ENCODE peak calls at places on chromosome 4, in eight cellular contexts. O, C, S, A, Z, G, U and J are unnamed samples.

GRCh38 chr4:148056879-148057278 is 325.0 kb downstream of the ARHGAP10 start:
- DNase-seq in A (peak), S (peak), U (peak), O (peak), C (no peak), G (no peak), Z (peak), J (no peak)

GRCh38 chr4:142354794-142355416 is 491.2 kb downstream of the INPP4B start:
- DNase-seq in C (no peak), Z (no peak), G (peak), A (no peak), S (no peak), O (no peak), U (no peak), J (no peak)

GRCh38 chr4:6246170-6246634 is 23.4 kb upstream of the WFS1 start:
- DNase-seq in U (no peak), S (no peak), G (no peak), A (no peak), O (no peak), C (no peak), Z (no peak), J (no peak)

GRCh38 chr4:110480031-110480549 is 4.1 kb downstream of the ENPEP start:
- DNase-seq in S (no peak), C (no peak), G (no peak), O (peak), A (peak), Z (no peak), U (no peak), J (no peak)

GRCh38 chr4:102533916-102534315 is 32.8 kb downstream of the NFKB1 start:
- DNase-seq in C (no peak), A (no peak), O (no peak), G (no peak), S (no peak), U (no peak), Z (no peak), J (no peak)

GRCh38 chr4:84750260-84750955 is 167.5 kb downstream of the CDS1 start:
- DNase-seq in U (peak), O (peak), C (no peak), Z (peak), A (peak), S (no peak), G (no peak), J (no peak)

GRCh38 chr4:138310991-138311390 is 68.8 kb upstream of the SLC7A11 start:
- DNase-seq in G (no peak), O (peak), Z (no peak), C (no peak), U (no peak), S (no peak), A (peak), J (no peak)

GRCh38 chr4:89303989-89304388 is 3.6 kb downstream of the GPRIN3 start:
- DNase-seq in A (no peak), O (no peak), S (no peak), U (no peak), G (no peak), C (no peak), Z (no peak), J (no peak)

GRCh38 chr4:123110685-123111084 is 188.3 kb upstream of the NUDT6 start:
- DNase-seq in G (no peak), U (no peak), O (no peak), Z (no peak), C (no peak), A (no peak), S (no peak), J (no peak)

GRCh38 chr4:147118523-147118922 is 172.9 kb upstream of the TTC29 start:
- DNase-seq in O (peak), U (peak), C (no peak), S (no peak), A (peak), G (no peak), Z (peak), J (no peak)

GRCh38 chr4:114015444-114015899 is 36.0 kb upstream of the ARSJ start:
- DNase-seq in Z (no peak), S (no peak), O (peak), U (no peak), C (no peak), A (peak), G (no peak), J (no peak)

GRCh38 chr4:186104895-186105720 is 604 bp downstream of the FAM149A start:
- DNase-seq in A (peak), G (no peak), C (no peak), S (no peak), Z (peak), O (no peak), U (no peak), J (peak)

GRCh38 chr4:73527196-73527595 is 45.7 kb downstream of the AFM start:
- DNase-seq in C (no peak), Z (no peak), U (no peak), A (no peak), G (no peak), S (no peak), O (no peak), J (no peak)

GRCh38 chr4:153465583-153465921 is 608 bp upstream of the TMEM131L start:
- DNase-seq in A (peak), O (peak), S (peak), U (peak), Z (peak), C (peak), G (peak), J (peak)

GRCh38 chr4:144591401-144591800 is 54.6 kb upstream of the HHIP start:
- DNase-seq in S (no peak), A (peak), O (peak), Z (no peak), C (no peak), U (no peak), G (peak), J (peak)

GRCh38 chr4:60133414-60133813 is 1066.7 kb upstream of the ADGRL3 start:
- DNase-seq in A (peak), G (no peak), S (no peak), U (no peak), C (no peak), Z (no peak), O (peak), J (no peak)

GRCh38 chr4:8502836-8503585 is 62.4 kb downstream of the TRMT44 start:
- DNase-seq in A (peak), G (no peak), S (no peak), Z (no peak), U (no peak), O (peak), C (no peak), J (no peak)

GRCh38 chr4:89410687-89411086 is 103.1 kb upstream of the GPRIN3 start:
- DNase-seq in O (peak), U (no peak), A (peak), C (no peak), S (no peak), Z (no peak), G (no peak), J (no peak)

DNA sequence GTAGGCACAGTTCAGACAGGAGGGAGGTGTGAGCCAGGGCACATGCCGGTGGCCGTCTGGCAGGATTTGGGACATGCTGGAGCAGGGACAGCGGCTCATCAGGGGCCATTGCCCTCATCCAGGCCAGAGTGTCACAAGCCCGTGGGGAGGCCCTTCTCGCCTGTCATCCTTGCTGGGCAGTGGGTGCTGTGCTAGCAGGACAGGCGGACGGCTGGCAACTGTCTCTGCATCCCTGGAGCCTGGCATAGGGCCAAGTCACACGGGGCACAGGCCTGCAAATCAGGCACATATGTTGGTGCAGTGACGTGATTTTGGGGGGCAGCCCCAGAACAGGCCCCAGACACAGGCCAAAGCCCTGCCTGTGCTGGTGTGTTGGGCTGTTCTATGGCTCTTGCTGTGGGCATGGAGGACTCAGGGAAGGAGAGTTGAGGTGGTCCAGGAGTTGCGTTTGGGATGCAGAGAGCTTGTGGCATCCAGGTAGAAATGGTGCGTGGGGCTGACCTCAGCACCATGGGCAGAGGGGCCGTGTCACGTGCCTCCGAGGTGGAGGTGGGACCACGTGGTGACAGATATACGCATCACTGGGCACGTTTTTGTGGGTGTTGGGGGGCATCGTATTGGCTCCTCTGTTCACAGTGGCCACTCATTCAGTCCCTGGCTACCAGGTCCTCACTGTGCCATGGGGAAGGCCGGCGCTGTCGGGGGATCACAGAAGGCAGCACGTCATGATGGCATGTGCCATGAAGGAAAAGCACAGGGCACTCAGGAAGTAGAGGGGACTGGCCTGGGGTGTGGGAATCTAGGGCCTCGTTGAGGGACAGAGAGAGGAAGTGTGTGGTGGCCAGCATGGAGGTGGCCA is 14.6 kb upstream of the MSANTD1 start:
- DNase-seq in G (no peak), U (no peak), S (no peak), Z (peak), C (no peak), O (no peak), A (no peak), J (peak)
- TF ChIP-seq CTCF in G (no peak), U (no peak), S (no peak), Z (no peak), C (no peak), O (no peak), A (no peak), J (no peak)

GRCh38 chr4:158208931-158209640 is 1.2 kb upstream of the TMEM144 start:
- DNase-seq in G (no peak), U (no peak), O (no peak), Z (no peak), S (no peak), A (peak), C (no peak), J (no peak)

GRCh38 chr4:158211288-158211687 is 1.0 kb downstream of the TMEM144 start:
- DNase-seq in U (no peak), G (no peak), O (no peak), C (peak), A (peak), Z (no peak), S (no peak), J (no peak)

DNA sequence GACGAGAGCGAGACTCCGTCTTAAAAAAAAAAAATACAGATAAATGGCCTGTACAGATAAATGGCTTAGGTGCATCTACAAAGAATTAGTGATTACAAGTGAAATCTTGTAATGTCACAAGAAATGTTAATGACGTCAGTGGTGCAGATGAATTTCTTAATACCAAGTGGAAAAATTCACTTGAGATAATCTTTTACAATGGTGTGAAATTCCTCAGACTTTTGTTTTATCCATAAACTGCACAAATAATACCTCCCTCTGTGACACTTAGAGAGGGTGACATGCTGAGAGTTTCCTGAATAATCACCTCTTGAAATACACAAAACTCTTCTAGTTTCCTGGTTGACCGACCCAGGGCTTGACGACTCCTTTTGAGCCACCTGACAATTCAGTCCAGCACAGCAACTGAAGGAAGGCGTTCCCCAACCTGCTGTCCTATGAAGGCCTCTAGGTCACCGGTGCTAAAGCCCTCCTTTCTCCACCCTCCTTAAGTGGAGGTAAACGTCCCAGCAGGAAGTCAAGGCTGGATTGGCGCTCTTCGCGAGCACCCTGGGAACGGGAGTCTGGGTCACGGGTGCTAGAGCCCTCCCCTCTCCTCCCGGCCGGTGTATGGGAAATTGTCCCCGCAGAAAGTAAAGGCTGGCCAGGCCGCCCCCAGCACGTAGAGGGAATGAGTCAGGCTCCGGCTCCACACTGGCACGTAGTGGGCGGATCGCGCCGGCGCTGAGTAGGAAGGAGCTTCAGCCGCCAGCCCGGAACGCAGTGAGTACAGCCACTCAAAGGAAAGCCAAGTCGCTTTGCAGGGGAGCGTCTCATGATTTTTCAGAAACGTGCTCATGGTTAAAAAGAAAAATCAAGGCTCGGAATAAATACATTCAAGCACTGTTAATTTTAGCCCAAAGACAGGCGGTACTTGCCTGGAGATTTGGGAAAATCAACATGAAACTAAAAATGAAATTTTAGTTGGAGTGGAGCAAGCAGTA is at the start of gene TMEM144:
- DNase-seq in S (peak), G (no peak), C (peak), A (peak), U (no peak), Z (peak), O (peak), J (peak)
- TF ChIP-seq CTCF in S (peak), G (no peak), C (no peak), A (peak), U (no peak), Z (no peak), O (peak), J (no peak)

GRCh38 chr4:40626183-40626990 is 3.3 kb downstream of the RBM47 start:
- DNase-seq in A (peak), C (no peak), S (no peak), U (peak), Z (no peak), G (no peak), O (no peak), J (no peak)

GRCh38 chr4:40627540-40627939 is 2.1 kb downstream of the RBM47 start:
- DNase-seq in C (no peak), G (no peak), A (no peak), Z (no peak), S (no peak), O (no peak), U (no peak), J (no peak)

GRCh38 chr4:40628888-40629287 is 776 bp downstream of the RBM47 start:
- DNase-seq in U (peak), C (no peak), S (no peak), Z (no peak), O (no peak), A (no peak), G (no peak), J (no peak)

GRCh38 chr4:40630335-40631021 is 814 bp upstream of the RBM47 start:
- DNase-seq in G (no peak), C (peak), U (peak), O (no peak), Z (peak), A (no peak), S (peak), J (peak)

DNA sequence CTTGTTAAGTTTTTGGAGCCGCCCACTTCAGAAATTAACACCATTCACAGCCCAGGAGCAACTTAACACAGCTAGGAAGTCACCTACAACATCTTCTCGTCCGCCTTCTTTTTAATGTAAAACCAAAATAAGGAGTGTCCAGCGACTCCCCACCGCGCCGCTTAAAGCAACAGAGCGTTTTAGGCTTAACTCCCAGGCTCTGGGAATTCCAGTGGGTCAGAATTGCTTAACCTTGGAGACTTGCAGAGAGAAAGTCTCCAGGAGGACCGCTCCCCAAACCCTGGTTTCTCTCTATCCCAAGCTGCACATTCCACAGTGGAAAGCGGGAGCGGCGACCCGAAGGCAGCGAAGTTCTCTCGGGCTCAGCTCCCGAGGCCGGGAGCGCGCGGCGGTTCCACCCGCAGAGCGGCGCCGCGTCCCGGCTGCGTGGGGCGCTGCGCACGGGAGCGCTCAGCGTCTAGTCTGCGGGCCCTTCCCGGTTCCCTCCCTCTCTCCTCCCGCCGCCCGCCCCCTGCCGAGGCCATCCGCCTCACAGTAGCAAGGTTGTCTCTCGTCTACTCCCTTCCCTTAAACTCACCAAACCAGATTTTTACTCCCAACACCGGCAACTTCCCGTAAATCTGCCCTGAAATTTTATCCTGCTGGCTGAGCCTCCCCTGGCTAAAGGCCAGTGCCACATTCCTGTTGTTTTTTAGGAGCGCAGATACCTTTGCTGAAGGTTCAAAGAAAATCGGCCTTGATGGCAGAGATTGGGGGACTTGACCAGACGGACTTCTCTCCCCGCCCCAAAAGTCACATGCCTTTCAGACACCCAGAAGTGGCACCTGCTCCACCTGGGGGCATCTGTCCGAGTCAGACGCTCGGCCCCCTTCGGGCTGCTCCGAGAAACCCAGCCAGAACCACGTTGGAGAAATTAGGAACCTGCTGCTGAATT is at the start of gene RBM47:
- DNase-seq in O (peak), C (peak), U (peak), A (peak), Z (peak), G (no peak), S (peak), J (peak)
- TF ChIP-seq CTCF in O (peak), C (no peak), U (peak), A (peak), Z (no peak), G (no peak), S (no peak), J (peak)

GRCh38 chr4:189804884-189805283 is 135.8 kb upstream of the FRG1 start:
- DNase-seq in G (no peak), O (no peak), S (no peak), U (no peak), Z (no peak), C (no peak), A (no peak), J (no peak)

GRCh38 chr4:189800545-189801088 is 140.1 kb upstream of the FRG1 start:
- DNase-seq in U (no peak), A (no peak), O (no peak), C (no peak), G (no peak), Z (no peak), S (no peak), J (no peak)

GRCh38 chr4:189806506-189806905 is 134.2 kb upstream of the FRG1 start:
- DNase-seq in U (no peak), Z (no peak), A (no peak), C (no peak), O (no peak), S (no peak), G (no peak), J (no peak)

GRCh38 chr4:189807031-189807430 is 133.6 kb upstream of the FRG1 start:
- DNase-seq in O (no peak), Z (no peak), A (no peak), C (no peak), U (no peak), G (no peak), S (no peak), J (no peak)

GRCh38 chr4:189802884-189803283 is 137.8 kb upstream of the FRG1 start:
- DNase-seq in O (no peak), G (no peak), S (no peak), U (no peak), Z (no peak), A (no peak), C (no peak), J (no peak)
- TF ChIP-seq CTCF in O (no peak), G (peak), S (no peak), U (no peak), Z (no peak), A (no peak), C (no peak), J (no peak)

DNA sequence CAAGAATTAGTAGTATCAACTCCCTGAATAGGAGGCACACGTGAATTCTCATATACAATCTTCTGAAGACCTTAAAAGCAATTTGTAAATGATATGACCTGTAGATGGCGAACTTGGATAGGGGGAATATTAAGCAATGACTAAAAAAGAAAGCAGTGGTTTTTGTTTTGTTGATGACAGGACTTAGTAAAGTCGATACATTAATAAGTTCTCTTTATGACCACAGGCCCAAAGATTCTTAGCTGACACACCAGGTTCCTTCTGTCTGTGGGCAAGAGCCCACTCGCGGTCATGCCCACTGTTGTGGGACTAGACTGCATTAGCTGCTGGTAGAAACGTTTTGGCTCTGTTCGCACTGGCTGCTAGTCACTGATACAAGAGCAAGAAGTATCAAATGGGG is 30.8 kb downstream of the ALPK1 start:
- DNase-seq in A (peak), O (peak), G (no peak), U (peak), Z (peak), S (no peak), C (no peak), J (no peak)
- TF ChIP-seq CTCF in A (peak), O (peak), G (peak), U (peak), Z (peak), S (peak), C (peak), J (no peak)

DNA sequence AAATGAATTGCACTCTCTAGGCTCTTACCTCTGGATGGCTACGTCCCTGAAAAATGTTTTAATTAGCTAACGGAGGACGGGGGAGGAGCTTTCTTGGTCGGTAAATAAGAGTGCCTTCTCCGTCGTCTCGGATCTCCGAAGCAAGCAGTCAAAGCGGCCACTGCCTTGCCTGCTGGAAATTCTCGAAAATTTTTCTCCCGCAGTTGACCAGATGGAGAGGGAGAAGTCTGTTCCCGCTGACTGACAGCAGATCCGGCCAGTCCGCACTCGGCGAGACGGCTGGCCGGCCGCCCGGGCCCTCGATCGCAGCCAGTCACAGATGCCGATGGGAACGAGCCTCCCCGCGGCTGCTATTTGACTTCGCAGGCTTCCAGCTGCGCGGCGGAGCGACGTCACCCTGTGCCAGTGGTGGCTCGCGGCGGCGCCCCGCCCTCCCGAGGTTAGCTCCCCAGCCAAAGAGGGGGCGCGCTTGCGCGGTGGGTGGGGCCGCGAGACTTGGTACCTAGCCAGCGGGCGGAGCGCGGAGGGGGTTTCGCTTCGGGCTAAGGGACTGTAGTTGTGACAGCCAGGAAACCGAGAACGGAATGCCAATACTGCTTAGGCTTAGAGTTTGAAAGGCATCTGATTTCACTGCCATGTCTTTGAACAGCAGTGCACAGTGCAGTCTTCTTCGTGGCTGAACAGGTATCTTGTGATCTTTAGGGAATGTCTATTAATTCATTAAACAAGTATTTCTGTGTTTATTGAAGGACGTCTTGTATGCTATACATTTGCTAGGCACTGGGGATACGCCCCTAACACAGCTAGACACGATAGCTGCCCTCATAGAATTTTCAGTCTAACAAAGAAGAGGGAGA is at the start of gene PPM1K:
- DNase-seq in U (peak), O (peak), Z (peak), S (peak), C (peak), G (peak), A (peak), J (peak)
- TF ChIP-seq CTCF in U (no peak), O (no peak), Z (no peak), S (peak), C (no peak), G (no peak), A (peak), J (no peak)